ENCODE peak calls at places on chromosomes 11 and 22, in ten cellular contexts. J, G, P, C, O, I, W, L, Y and F are unnamed samples.

GRCh38 chr11:72039108-72039850 is 40.6 kb downstream of the IL18BP start:
- DNase-seq in J (no peak), G (no peak), P (no peak), C (no peak), O (peak), I (no peak), W (peak), L (peak), Y (no peak), F (no peak)

GRCh38 chr11:95536049-95536448 is 253.5 kb downstream of the FAM76B start:
- DNase-seq in J (no peak), G (no peak), P (no peak), C (no peak), O (no peak), I (no peak), W (no peak), L (no peak), Y (no peak), F (no peak)

GRCh38 chr11:123247498-123247799 is 52.4 kb upstream of the CLMP start:
- DNase-seq in J (no peak), G (no peak), P (no peak), C (no peak), O (no peak), I (no peak), W (no peak), L (no peak), Y (no peak), F (no peak)

GRCh38 chr11:26522912-26523610 is 49.0 kb downstream of the MUC15 start:
- DNase-seq in J (no peak), G (no peak), P (no peak), C (no peak), O (no peak), I (no peak), W (peak), L (no peak), Y (no peak), F (peak)

GRCh38 chr22:50500452-50500851 is 7.0 kb downstream of the LMF2 start:
- DNase-seq in J (no peak), G (no peak), P (no peak), C (no peak), O (no peak), I (no peak), W (no peak), L (no peak), Y (no peak), F (no peak)

GRCh38 chr11:81237139-81237538 is 1496.5 kb downstream of the FAM181B start:
- DNase-seq in J (no peak), G (no peak), P (peak), C (no peak), O (no peak), I (peak), W (no peak), L (peak), Y (no peak), F (peak)

GRCh38 chr11:73158356-73159051 is 16.4 kb upstream of the FCHSD2 start:
- DNase-seq in J (no peak), G (no peak), P (no peak), C (no peak), O (no peak), I (no peak), W (peak), L (peak), Y (no peak), F (no peak)

GRCh38 chr22:42326786-42327185 is 56.3 kb upstream of the TCF20 start:
- DNase-seq in J (no peak), G (no peak), P (no peak), C (no peak), O (no peak), I (no peak), W (peak), L (no peak), Y (no peak), F (no peak)

GRCh38 chr11:67120881-67121710 is 2.0 kb downstream of the KDM2A start:
- DNase-seq in J (no peak), G (peak), P (no peak), C (no peak), O (no peak), I (no peak), W (peak), L (no peak), Y (no peak), F (no peak)

GRCh38 chr11:99015634-99016454 is 4.9 kb upstream of the CNTN5 start:
- DNase-seq in J (no peak), G (peak), P (peak), C (no peak), O (no peak), I (peak), W (peak), L (peak), Y (no peak), F (peak)

GRCh38 chr11:77386178-77386577 is 84.7 kb upstream of the GDPD4 start:
- DNase-seq in J (no peak), G (no peak), P (no peak), C (no peak), O (no peak), I (no peak), W (no peak), L (peak), Y (no peak), F (no peak)

GRCh38 chr11:119729581-119730346 is 764 bp upstream of the NECTIN1 start:
- DNase-seq in J (peak), G (no peak), P (no peak), C (peak), O (peak), I (no peak), W (peak), L (peak), Y (peak), F (no peak)

GRCh38 chr11:63610604-63611394 is 3.4 kb downstream of the PLAAT3 start:
- DNase-seq in J (peak), G (no peak), P (peak), C (no peak), O (no peak), I (no peak), W (no peak), L (no peak), Y (no peak), F (no peak)

GRCh38 chr22:44601189-44601588 is 100.8 kb upstream of the PRR5 start:
- DNase-seq in J (no peak), G (no peak), P (no peak), C (no peak), O (no peak), I (no peak), W (no peak), L (no peak), Y (no peak), F (no peak)